ENCODE peak calls at places on chromosomes 4 and X, in ten cellular contexts. K, L, Y, D, B, O, P, W, T and M are unnamed samples.

GRCh38 chr4:120842046-120842445 is 80.5 kb downstream of the PRDM5 start:
- DNase-seq in K (no peak), L (no peak), Y (no peak), D (no peak), B (peak; percentile 61), O (no peak), P (no peak), W (no peak), T (no peak), M (peak; percentile 86)

GRCh38 chrX:9882669-9883446 is 84.3 kb upstream of the CLDN34 start:
- DNase-seq in K (no peak), L (no peak), Y (no peak), D (no peak), B (peak; percentile 80), O (no peak), P (no peak), W (no peak), T (no peak), M (peak; percentile 55)

GRCh38 chrX:108177321-108177990 is 85.9 kb downstream of the ATG4A start:
- DNase-seq in K (no peak), L (no peak), Y (no peak), D (no peak), B (no peak), O (no peak), P (no peak), W (no peak), T (peak; percentile 75), M (peak; percentile 33)

GRCh38 chrX:113512700-113513395 is 672.2 kb upstream of the AMOT start:
- DNase-seq in K (no peak), L (no peak), Y (no peak), D (no peak), B (peak; percentile 74), O (no peak), P (no peak), W (no peak), T (no peak), M (peak; percentile 54)

GRCh38 chrX:129980043-129980442 is 2.4 kb upstream of the BCORL1 start:
- DNase-seq in K (peak; percentile 20), L (peak; percentile 64), Y (peak; percentile 70), D (peak; percentile 25), B (peak; percentile 20), O (peak; percentile 35), P (peak; percentile 71), W (no peak), T (peak; percentile 61), M (no peak)

GRCh38 chr4:82697561-82697960 is 101.0 kb downstream of the SCD5 start:
- DNase-seq in K (no peak), L (no peak), Y (no peak), D (no peak), B (no peak), O (no peak), P (no peak), W (no peak), T (no peak), M (no peak)

GRCh38 chr4:82201805-82202636 is 171.8 kb downstream of the HNRNPD start:
- DNase-seq in K (peak; percentile 71), L (no peak), Y (no peak), D (peak; percentile 50), B (peak; percentile 78), O (no peak), P (no peak), W (no peak), T (peak; percentile 87), M (peak; percentile 72)

GRCh38 chr4:11704136-11704535 is 275.4 kb upstream of the HS3ST1 start:
- DNase-seq in K (no peak), L (no peak), Y (no peak), D (no peak), B (no peak), O (no peak), P (no peak), W (no peak), T (no peak), M (peak; percentile 17)

GRCh38 chr4:151169223-151169622 is 69.8 kb downstream of the RPS3A start:
- DNase-seq in K (peak; percentile 58), L (peak; percentile 69), Y (no peak), D (peak; percentile 22), B (peak; percentile 98), O (peak; percentile 46), P (peak; percentile 69), W (no peak), T (no peak), M (peak; percentile 98)

GRCh38 chrX:113400193-113400704 is 559.6 kb upstream of the AMOT start:
- DNase-seq in K (no peak), L (no peak), Y (no peak), D (no peak), B (peak; percentile 35), O (no peak), P (no peak), W (no peak), T (peak; percentile 56), M (no peak)

GRCh38 chr4:86498560-86499166 is 95.5 kb upstream of the PTPN13 start:
- DNase-seq in K (peak; percentile 25), L (no peak), Y (no peak), D (no peak), B (peak; percentile 78), O (no peak), P (no peak), W (no peak), T (no peak), M (peak; percentile 83)

GRCh38 chrX:15143050-15143824 is 126.6 kb downstream of the ASB9 start:
- DNase-seq in K (peak; percentile 83), L (no peak), Y (peak; percentile 76), D (peak; percentile 55), B (peak; percentile 51), O (peak; percentile 11), P (no peak), W (no peak), T (peak; percentile 81), M (peak; percentile 65)

GRCh38 chr4:74423101-74423500 is 21.8 kb upstream of the AREG start:
- DNase-seq in K (peak; percentile 48), L (no peak), Y (no peak), D (no peak), B (peak; percentile 90), O (no peak), P (no peak), W (peak; percentile 23), T (no peak), M (peak; percentile 76)

GRCh38 chr4:102217775-102218174 is 127.5 kb downstream of the SLC39A8 start:
- DNase-seq in K (no peak), L (no peak), Y (no peak), D (no peak), B (no peak), O (no peak), P (no peak), W (no peak), T (no peak), M (peak; percentile 2)

GRCh38 chr4:127783026-127783769 is 1.1 kb downstream of the HSPA4L start:
- DNase-seq in K (peak; percentile 62), L (peak; percentile 57), Y (peak; percentile 73), D (peak; percentile 73), B (peak; percentile 74), O (peak; percentile 44), P (peak; percentile 88), W (no peak), T (peak; percentile 73), M (peak; percentile 62)

GRCh38 chr4:24475756-24476155 is 108.6 kb downstream of the DHX15 start:
- DNase-seq in K (no peak), L (no peak), Y (no peak), D (no peak), B (no peak), O (no peak), P (no peak), W (no peak), T (peak; percentile 58), M (no peak)

GRCh38 chr4:24473309-24473721 is 111.0 kb downstream of the DHX15 start:
- DNase-seq in K (peak; percentile 30), L (no peak), Y (peak; percentile 60), D (peak; percentile 29), B (peak; percentile 46), O (peak; percentile 18), P (no peak), W (no peak), T (peak; percentile 65), M (peak; percentile 46)

GRCh38 chr4:24472514-24473308 is 111.6 kb downstream of the DHX15 start:
- DNase-seq in K (peak; percentile 71), L (peak; percentile 94), Y (peak; percentile 85), D (peak; percentile 71), B (peak; percentile 87), O (peak; percentile 83), P (peak; percentile 86), W (peak; percentile 52), T (peak; percentile 95), M (peak; percentile 79)

GRCh38 chr4:24477919-24478318 is 106.4 kb downstream of the DHX15 start:
- DNase-seq in K (peak; percentile 26), L (peak; percentile 56), Y (no peak), D (no peak), B (peak; percentile 93), O (peak; percentile 34), P (no peak), W (no peak), T (peak; percentile 70), M (peak; percentile 92)

GRCh38 chr4:24476209-24476781 is 108.1 kb downstream of the DHX15 start:
- DNase-seq in K (no peak), L (no peak), Y (no peak), D (no peak), B (peak; percentile 46), O (no peak), P (no peak), W (no peak), T (no peak), M (peak; percentile 60)
- TF ChIP-seq CTCF in K (no peak), L (peak; percentile 48), Y (peak; percentile 59), D (peak; percentile 38), B (peak; percentile 63), O (peak; percentile 59), P (peak; percentile 34), W (peak; percentile 42), T (peak; percentile 81), M (peak; percentile 67)

GRCh38 chrX:48538641-48539344 is 721 bp upstream of the TBC1D25 start:
- DNase-seq in K (no peak), L (no peak), Y (no peak), D (no peak), B (no peak), O (no peak), P (no peak), W (no peak), T (no peak), M (no peak)
- H3K4me3 ChIP-seq in K (no peak overlapping the region), L (peak overlapping the region; percentile 82), Y (no peak overlapping the region), D (no peak overlapping the region), B (peak overlapping the region; percentile 9), O (peak overlapping the region; percentile 74), P (peak overlapping the region; percentile 79), W (peak overlapping the region; percentile 61), T (no peak overlapping the region), M (peak overlapping the region; percentile 22)

GRCh38 chr4:143585548-143585947 is 72.0 kb downstream of the SMARCA5 start:
- DNase-seq in K (no peak), L (no peak), Y (no peak), D (no peak), B (no peak), O (no peak), P (no peak), W (no peak), T (no peak), M (no peak)

GRCh38 chr4:143586080-143586479 is 72.6 kb downstream of the SMARCA5 start:
- DNase-seq in K (no peak), L (no peak), Y (no peak), D (no peak), B (peak; percentile 38), O (no peak), P (no peak), W (no peak), T (no peak), M (peak; percentile 66)

GRCh38 chr4:143581331-143581961 is 67.9 kb downstream of the SMARCA5 start:
- DNase-seq in K (no peak), L (no peak), Y (no peak), D (no peak), B (no peak), O (no peak), P (no peak), W (no peak), T (peak; percentile 85), M (no peak)
- TF ChIP-seq CTCF in K (no peak), L (no peak), Y (no peak), D (no peak), B (no peak), O (no peak), P (no peak), W (no peak), T (peak; percentile 65), M (peak; percentile 21)

GRCh38 chr4:66216252-66216651 is 546.0 kb upstream of the EPHA5 start:
- DNase-seq in K (no peak), L (no peak), Y (no peak), D (no peak), B (no peak), O (no peak), P (no peak), W (no peak), T (no peak), M (no peak)
- H3K4me3 ChIP-seq in K (no peak overlapping the region), L (no peak overlapping the region), Y (no peak overlapping the region), D (no peak overlapping the region), B (no peak overlapping the region), O (no peak overlapping the region), P (no peak overlapping the region), W (no peak overlapping the region), T (no peak overlapping the region), M (no peak overlapping the region)